ENCODE peak calls at places on chromosomes 12 and 14, in seven cellular contexts. F, W, R, D, H, A and Q are unnamed samples.

GRCh38 chr12:8065991-8066594 is at the start of gene C3AR1:
- DNase-seq in F (peak; percentile 74), W (no peak), R (peak; percentile 77), D (no peak), H (no peak), A (no peak), Q (peak; percentile 86)

GRCh38 chr12:25458047-25458552 is 95.0 kb downstream of the LMNTD1 start:
- DNase-seq in F (peak; percentile 85), W (peak; percentile 27), R (no peak), D (no peak), H (no peak), A (no peak), Q (no peak)

GRCh38 chr14:67738740-67739504 is 37.2 kb downstream of the RDH12 start:
- DNase-seq in F (peak; percentile 90), W (peak; percentile 39), R (peak; percentile 43), D (no peak), H (no peak), A (no peak), Q (peak; percentile 9)

GRCh38 chr12:9669534-9669933 is at the start of gene CLEC2D:
- DNase-seq in F (no peak), W (no peak), R (peak; percentile 57), D (no peak), H (peak; percentile 78), A (no peak), Q (no peak)

GRCh38 chr12:60830381-60830780 is 1234.6 kb downstream of the SLC16A7 start:
- DNase-seq in F (no peak), W (no peak), R (no peak), D (no peak), H (no peak), A (no peak), Q (no peak)

GRCh38 chr12:119700078-119700477 is 32.1 kb downstream of the PRKAB1 start:
- DNase-seq in F (no peak), W (no peak), R (no peak), D (no peak), H (no peak), A (no peak), Q (no peak)

GRCh38 chr14:95064256-95064655 is 93.1 kb downstream of the DICER1 start:
- DNase-seq in F (no peak), W (no peak), R (no peak), D (no peak), H (no peak), A (no peak), Q (no peak)

GRCh38 chr12:48092606-48093005 is 13.3 kb downstream of the SENP1 start:
- DNase-seq in F (no peak), W (no peak), R (no peak), D (no peak), H (no peak), A (no peak), Q (no peak)

GRCh38 chr12:7966558-7966957 is 30.6 kb upstream of the SLC2A3 start:
- DNase-seq in F (no peak), W (no peak), R (no peak), D (no peak), H (no peak), A (no peak), Q (no peak)

GRCh38 chr14:99256483-99256874 is 15.5 kb downstream of the BCL11B start:
- DNase-seq in F (no peak), W (no peak), R (no peak), D (no peak), H (no peak), A (no peak), Q (no peak)

GRCh38 chr12:106428379-106428778 is 70.8 kb downstream of the POLR3B start:
- DNase-seq in F (no peak), W (no peak), R (no peak), D (no peak), H (no peak), A (peak; percentile 59), Q (no peak)

GRCh38 chr12:49367381-49368239 is at the start of gene SPATS2:
- DNase-seq in F (peak; percentile 52), W (no peak), R (no peak), D (peak; percentile 11), H (no peak), A (peak; percentile 59), Q (peak; percentile 30)

GRCh38 chr12:79409562-79409961 is 281.2 kb downstream of the PAWR start:
- DNase-seq in F (peak; percentile 50), W (no peak), R (no peak), D (no peak), H (no peak), A (peak; percentile 65), Q (no peak)

GRCh38 chr12:12336049-12336411 is 14.0 kb downstream of the MANSC1 start:
- DNase-seq in F (no peak), W (no peak), R (no peak), D (no peak), H (no peak), A (no peak), Q (no peak)

GRCh38 chr12:113246478-113247122 is 25.3 kb downstream of the TPCN1 start:
- DNase-seq in F (no peak), W (no peak), R (no peak), D (no peak), H (no peak), A (no peak), Q (no peak)

GRCh38 chr12:47545938-47546609 is 159.8 kb downstream of the RPAP3 start:
- DNase-seq in F (no peak), W (no peak), R (no peak), D (no peak), H (no peak), A (no peak), Q (no peak)

GRCh38 chr12:52249041-52249461 is 16.0 kb downstream of the KRT7 start:
- DNase-seq in F (no peak), W (no peak), R (no peak), D (no peak), H (no peak), A (peak; percentile 18), Q (no peak)

GRCh38 chr12:11787437-11787836 is 138.0 kb downstream of the ETV6 start:
- DNase-seq in F (no peak), W (no peak), R (no peak), D (no peak), H (no peak), A (no peak), Q (no peak)

GRCh38 chr12:13278249-13278787 is 81.8 kb downstream of the EMP1 start:
- DNase-seq in F (peak; percentile 74), W (peak; percentile 30), R (peak; percentile 2), D (peak; percentile 58), H (peak; percentile 15), A (peak; percentile 76), Q (peak; percentile 67)